ENCODE peak calls at places on chromosomes 5 and 9, in nine cellular contexts. D, L, J, Q, Z, C, P, G and F are unnamed samples.

GRCh38 chr5:141992349-141992963 is 20.4 kb downstream of the GNPDA1 start:
- DNase-seq in L (peak), D (peak), J (peak), C (peak), Q (peak), Z (no peak), P (peak), G (peak), F (no peak)

GRCh38 chr9:93413530-93413929 is 38.0 kb upstream of the FAM120A start:
- DNase-seq in J (no peak), C (no peak), G (no peak), D (no peak), L (no peak), P (no peak), Q (no peak), Z (no peak), F (no peak)

GRCh38 chr5:110625376-110625999 is 101.0 kb downstream of the TMEM232 start:
- DNase-seq in P (no peak), C (peak), D (no peak), Z (no peak), L (no peak), J (no peak), G (peak), Q (no peak), F (no peak)

GRCh38 chr9:133002147-133003070 is 23.9 kb downstream of the GFI1B start:
- DNase-seq in Z (no peak), J (no peak), Q (no peak), C (peak), P (no peak), D (no peak), G (no peak), L (no peak), F (no peak)

GRCh38 chr5:14153071-14153864 is 10.1 kb downstream of the TRIO start:
- DNase-seq in L (no peak), G (no peak), Z (no peak), D (no peak), C (no peak), Q (no peak), J (no peak), P (no peak), F (no peak)

GRCh38 chr5:3658929-3659328 is 63.3 kb downstream of the IRX1 start:
- DNase-seq in P (no peak), C (no peak), D (no peak), Q (no peak), G (no peak), J (no peak), Z (no peak), L (no peak), F (no peak)

GRCh38 chr5:158763217-158763616 is 336.5 kb downstream of the EBF1 start:
- DNase-seq in P (no peak), J (no peak), G (no peak), Q (no peak), C (no peak), D (no peak), L (no peak), Z (no peak), F (no peak)

GRCh38 chr9:99262949-99263418 is 40.9 kb downstream of the SEC61B start:
- DNase-seq in J (no peak), L (no peak), Q (no peak), Z (no peak), C (no peak), D (no peak), G (no peak), P (no peak), F (no peak)

GRCh38 chr5:173577166-173577565 is 39.3 kb downstream of the BOD1 start:
- DNase-seq in D (no peak), J (no peak), P (no peak), C (no peak), Q (no peak), L (no peak), Z (no peak), G (no peak), F (no peak)

GRCh38 chr9:104775961-104776360 is 12.0 kb downstream of the NIPSNAP3B start:
- DNase-seq in D (no peak), Z (no peak), P (no peak), J (no peak), L (no peak), Q (no peak), C (no peak), G (no peak), F (no peak)